ENCODE peak calls at places on chromosomes 16 and 17, in five cellular contexts. R is NCI-H345, S is iPS-NIHi11, T is AG04450, W is hepatic stellate cell. B is an unnamed sample.

GRCh38 chr16:10611825-10612342 is 31.5 kb upstream of the EMP2 start:
- DNase-seq in R (no peak), S (no peak), T (no peak), W (no peak), B (no peak)

GRCh38 chr17:28983286-28984240 is 22.3 kb downstream of the SEZ6 start:
- DNase-seq in R (no peak), S (no peak), T (no peak), W (no peak), B (no peak)

GRCh38 chr17:75155191-75155601 is 884 bp upstream of the JPT1 start:
- DNase-seq in R (no peak), S (peak), T (no peak), W (no peak), B (no peak)

GRCh38 chr17:1031711-1032110 is 34.8 kb downstream of the TIMM22 start:
- DNase-seq in R (no peak), S (peak), T (no peak), W (peak), B (no peak)

GRCh38 chr16:1670371-1670770 is 7.7 kb upstream of the JPT2 start:
- DNase-seq in R (no peak), S (no peak), T (no peak), W (no peak), B (no peak)

GRCh38 chr16:15952265-15952711 is 2.9 kb downstream of the ABCC1 start:
- DNase-seq in R (no peak), S (no peak), T (no peak), W (no peak), B (no peak)

GRCh38 chr17:45940826-45941225 is 46.5 kb downstream of the MAPT start:
- DNase-seq in R (no peak), S (no peak), T (no peak), W (no peak), B (peak)

GRCh38 chr16:85717393-85718152 is 28.8 kb upstream of the GINS2 start:
- DNase-seq in R (peak), S (peak), T (no peak), W (peak), B (peak)

GRCh38 chr16:21162661-21163151 is 4.2 kb downstream of the LDAF1 start:
- DNase-seq in R (peak), S (no peak), T (no peak), W (no peak), B (no peak)

GRCh38 chr17:5272313-5272712 is 9.8 kb upstream of the RABEP1 start:
- DNase-seq in R (no peak), S (no peak), T (no peak), W (no peak), B (no peak)

GRCh38 chr17:77875051-77875780 is 83.3 kb upstream of the TNRC6C start:
- DNase-seq in R (no peak), S (no peak), T (no peak), W (peak), B (no peak)

GRCh38 chr17:74396567-74396966 is 29.3 kb downstream of the GPR142 start:
- DNase-seq in R (no peak), S (no peak), T (no peak), W (no peak), B (no peak)

GRCh38 chr16:79469999-79470398 is 130.5 kb downstream of the MAF start:
- DNase-seq in R (no peak), S (no peak), T (no peak), W (no peak), B (no peak)

GRCh38 chr17:33234233-33234632 is 58.9 kb downstream of the ASIC2 start:
- DNase-seq in R (no peak), S (no peak), T (no peak), W (no peak), B (no peak)

GRCh38 chr16:13909872-13910303 is 10.1 kb upstream of the ERCC4 start:
- DNase-seq in R (no peak), S (no peak), T (peak), W (peak), B (no peak)

GRCh38 chr16:637081-638018 is 1.2 kb upstream of the METTL26 start:
- DNase-seq in R (peak), S (peak), T (peak), W (peak), B (no peak)

GRCh38 chr17:55303701-55304145 is 39.0 kb downstream of the HLF start:
- DNase-seq in R (no peak), S (no peak), T (no peak), W (no peak), B (no peak)

GRCh38 chr17:45277216-45277849 is 15.4 kb upstream of the SPATA32 start:
- DNase-seq in R (peak), S (peak), T (peak), W (peak), B (peak)

GRCh38 chr16:1034230-1035065 is 38.1 kb upstream of the SSTR5 start:
- DNase-seq in R (no peak), S (no peak), T (no peak), W (no peak), B (no peak)

GRCh38 chr16:31569360-31569717 is 41.6 kb downstream of the AHSP start:
- DNase-seq in R (no peak), S (peak), T (no peak), W (no peak), B (peak)

GRCh38 chr16:3266873-3267537 is 10.6 kb upstream of the MEFV start:
- DNase-seq in R (peak), S (peak), T (no peak), W (peak), B (peak)

GRCh38 chr17:40099627-40100418 is 566 bp downstream of the NR1D1 start:
- DNase-seq in R (no peak), S (no peak), T (no peak), W (no peak), B (no peak)

GRCh38 chr17:50360716-50361115 is 12.3 kb downstream of the MRPL27 start:
- DNase-seq in R (no peak), S (no peak), T (no peak), W (no peak), B (no peak)

GRCh38 chr17:29250666-29251065 is 4.0 kb downstream of the CRYBA1 start:
- DNase-seq in R (no peak), S (no peak), T (peak), W (peak), B (no peak)